ENCODE peak calls at places on chromosomes 7 and 10, in seven cellular contexts. F is ovary; Z is SHP77; V is SJSA1; C is activated CD8-positive, alpha-beta memory T cell treated with anti-CD3 and anti-CD28 coated beads, Interleukin-2, amount 10 ng/mL, durations not matched to agents 7 days and 5 days; X is endothelial cell; S is D721Med. D is an unnamed sample.
A peak's percentile ranks its signal among the peaks of the same experiment; 100 is the strongest.

GRCh38 chr7:33842141-33842540 is 63.2 kb upstream of the BMPER start:
- DNase-seq in F (no peak), S (peak; percentile 23), Z (peak; percentile 42), X (no peak), C (no peak), V (no peak), D (no peak)

GRCh38 chr10:987635-987905 is 664 bp upstream of the GTPBP4 start:
- DNase-seq in S (no peak), Z (no peak), F (no peak), C (no peak), V (no peak), X (no peak), D (no peak)

GRCh38 chr10:124053971-124054370 is 39.4 kb downstream of the CHST15 start:
- DNase-seq in S (no peak), F (no peak), X (no peak), V (no peak), C (no peak), Z (no peak), D (no peak)

GRCh38 chr10:91034494-91035157 is 113.7 kb upstream of the ANKRD1 start:
- DNase-seq in S (no peak), C (no peak), V (peak; percentile 55), F (peak; percentile 65), Z (no peak), X (no peak), D (no peak)

GRCh38 chr7:107933386-107934013 is 42.5 kb downstream of the DLD start:
- DNase-seq in Z (no peak), X (no peak), F (no peak), V (no peak), C (no peak), S (no peak), D (no peak)

GRCh38 chr7:3722396-3722846 is 421.4 kb downstream of the SDK1 start:
- DNase-seq in Z (peak; percentile 86), F (peak; percentile 28), S (no peak), V (no peak), X (peak; percentile 16), C (no peak), D (no peak)

GRCh38 chr10:71765176-71765906 is 8.0 kb downstream of the VSIR start:
- DNase-seq in C (no peak), Z (no peak), V (no peak), X (no peak), F (no peak), S (no peak), D (no peak)

GRCh38 chr7:69620063-69620462 is 21.8 kb downstream of the AUTS2 start:
- DNase-seq in C (no peak), V (no peak), X (no peak), S (no peak), Z (no peak), F (no peak), D (no peak)

GRCh38 chr10:93068411-93069244 is 5.1 kb upstream of the CYP26A1 start:
- DNase-seq in X (no peak), Z (no peak), C (no peak), F (no peak), V (peak; percentile 54), S (no peak), D (no peak)

GRCh38 chr10:67664936-67665335 is 31.1 kb downstream of the CTNNA3 start:
- DNase-seq in S (no peak), X (no peak), Z (no peak), V (no peak), F (no peak), C (no peak), D (no peak)

GRCh38 chr7:71229699-71230098 is 97.8 kb downstream of the GALNT17 start:
- DNase-seq in F (no peak), C (no peak), V (no peak), Z (no peak), S (no peak), X (no peak), D (no peak)

GRCh38 chr10:88525371-88526079 is 57.6 kb downstream of the RNLS start:
- DNase-seq in V (no peak), Z (no peak), F (no peak), S (no peak), X (no peak), C (no peak), D (no peak)

GRCh38 chr7:156896388-156897022 is 3.5 kb upstream of the LMBR1 start:
- DNase-seq in S (no peak), X (no peak), C (peak; percentile 62), Z (no peak), V (no peak), F (no peak), D (no peak)

GRCh38 chr10:111360260-111360925 is 283.6 kb downstream of the ADRA2A start:
- DNase-seq in X (peak; percentile 47), V (peak; percentile 55), F (peak; percentile 36), Z (peak; percentile 56), S (no peak), C (no peak), D (no peak)

GRCh38 chr10:58239561-58240169 is 28.0 kb downstream of the IPMK start:
- DNase-seq in Z (no peak), C (no peak), V (no peak), F (no peak), S (no peak), X (no peak), D (no peak)